ENCODE peak calls at places on chromosomes 16 and 17, in four cellular contexts. One of them, this sample, is unnamed.

GRCh38 chr17:36978810-36979584 is 30.2 kb downstream of the AATF start:
- DNase-seq in heart left ventricle: no peak
- DNase-seq in HL-60: no peak
- DNase-seq in dorsolateral prefrontal cortex: no peak
- DNase-seq in this sample: no peak

GRCh38 chr17:55770220-55770870 is 19.5 kb downstream of the PCTP start:
- DNase-seq in heart left ventricle: no peak
- DNase-seq in HL-60: no peak
- DNase-seq in dorsolateral prefrontal cortex: no peak
- DNase-seq in this sample: no peak

GRCh38 chr17:64214950-64215349 is 48.1 kb downstream of the TEX2 start:
- DNase-seq in heart left ventricle: no peak
- DNase-seq in HL-60: no peak
- DNase-seq in dorsolateral prefrontal cortex: no peak
- DNase-seq in this sample: no peak

GRCh38 chr17:77425791-77426641 is 285.2 kb downstream of the SEC14L1 start:
- DNase-seq in heart left ventricle: no peak
- DNase-seq in HL-60: no peak
- DNase-seq in dorsolateral prefrontal cortex: no peak
- DNase-seq in this sample: peak

GRCh38 chr16:65309294-65309850 is 187.5 kb upstream of the CDH11 start:
- DNase-seq in heart left ventricle: no peak
- DNase-seq in HL-60: no peak
- DNase-seq in dorsolateral prefrontal cortex: no peak
- DNase-seq in this sample: no peak

GRCh38 chr16:53950677-53951076 is 246.7 kb downstream of the FTO start:
- DNase-seq in heart left ventricle: no peak
- DNase-seq in HL-60: no peak
- DNase-seq in dorsolateral prefrontal cortex: no peak
- DNase-seq in this sample: no peak

GRCh38 chr17:601462-602303 is 113.0 kb downstream of the VPS53 start:
- DNase-seq in heart left ventricle: no peak
- DNase-seq in HL-60: no peak
- DNase-seq in dorsolateral prefrontal cortex: no peak
- DNase-seq in this sample: no peak

GRCh38 chr16:8628981-8629725 is 7.7 kb downstream of the METTL22 start:
- DNase-seq in heart left ventricle: no peak
- DNase-seq in HL-60: no peak
- DNase-seq in dorsolateral prefrontal cortex: no peak
- DNase-seq in this sample: no peak

GRCh38 chr17:9021985-9022552 is 759 bp downstream of the NTN1 start:
- DNase-seq in heart left ventricle: peak
- DNase-seq in HL-60: no peak
- DNase-seq in dorsolateral prefrontal cortex: no peak
- DNase-seq in this sample: no peak

GRCh38 chr17:51087072-51087757 is 33.5 kb downstream of the SPAG9 start:
- DNase-seq in heart left ventricle: no peak
- DNase-seq in HL-60: no peak
- DNase-seq in dorsolateral prefrontal cortex: no peak
- DNase-seq in this sample: no peak

GRCh38 chr16:70778901-70779309 is 22.1 kb downstream of the VAC14 start:
- DNase-seq in heart left ventricle: peak
- DNase-seq in HL-60: no peak
- DNase-seq in dorsolateral prefrontal cortex: peak
- DNase-seq in this sample: no peak

GRCh38 chr17:81247339-81247990 is 8.3 kb downstream of the NDUFAF8 start:
- DNase-seq in heart left ventricle: no peak
- DNase-seq in HL-60: no peak
- DNase-seq in dorsolateral prefrontal cortex: no peak
- DNase-seq in this sample: no peak

DNA sequence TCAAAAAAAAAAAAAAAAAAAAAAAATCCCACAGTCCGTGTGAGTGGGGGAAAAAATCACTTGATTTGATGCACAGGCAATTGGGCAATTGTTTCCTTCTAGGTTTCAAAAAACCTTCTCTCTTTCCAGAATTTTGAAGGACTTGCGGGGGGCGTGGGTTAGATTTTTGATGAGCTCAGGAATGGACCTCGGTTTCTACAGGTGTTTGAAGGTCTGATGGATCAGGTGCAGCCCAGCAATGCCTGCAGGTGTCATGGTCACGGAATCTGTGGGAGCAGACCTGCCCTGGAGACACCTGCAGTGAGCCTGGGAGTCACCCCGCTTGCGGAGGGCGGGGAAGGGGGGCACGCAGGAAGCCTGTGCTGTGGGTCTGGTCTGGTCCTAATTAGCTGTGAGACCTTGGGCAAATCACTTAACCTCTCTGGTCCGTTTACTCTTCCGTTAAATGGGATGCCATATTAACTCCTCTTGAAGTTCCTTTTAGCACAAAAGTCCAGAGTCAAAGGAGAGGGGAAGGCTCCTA is 174.2 kb downstream of the IRF8 start:
- DNase-seq in heart left ventricle: no peak
- DNase-seq in HL-60: no peak
- DNase-seq in dorsolateral prefrontal cortex: peak
- DNase-seq in this sample: no peak
- TF ChIP-seq CTCF in heart left ventricle: no peak
- TF ChIP-seq CTCF in HL-60: no peak
- TF ChIP-seq CTCF in dorsolateral prefrontal cortex: no peak
- TF ChIP-seq CTCF in this sample: peak

DNA sequence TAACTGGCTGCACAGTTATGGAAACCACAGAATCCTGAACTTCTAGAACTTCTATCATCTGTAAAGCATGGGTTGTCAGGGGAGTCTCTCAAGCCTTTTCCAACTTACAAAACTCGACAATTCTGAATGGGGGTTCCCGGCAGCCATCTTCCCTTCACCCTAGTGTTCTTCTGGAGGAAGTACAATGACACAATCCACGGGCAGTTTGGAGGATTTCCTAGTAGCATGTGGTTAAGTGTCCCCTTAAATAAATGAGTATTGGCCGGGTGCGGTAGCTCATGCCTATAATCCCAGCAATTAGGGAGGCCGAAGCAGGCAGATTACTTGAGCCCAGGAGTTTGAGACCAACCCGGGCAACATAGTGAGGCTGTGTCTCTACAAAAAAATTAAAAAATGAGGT is 2.1 kb downstream of the SLC16A6 start:
- DNase-seq in heart left ventricle: no peak
- DNase-seq in HL-60: peak
- DNase-seq in dorsolateral prefrontal cortex: no peak
- DNase-seq in this sample: peak
- TF ChIP-seq CTCF in heart left ventricle: no peak
- TF ChIP-seq CTCF in HL-60: no peak
- TF ChIP-seq CTCF in dorsolateral prefrontal cortex: no peak
- TF ChIP-seq CTCF in this sample: peak

DNA sequence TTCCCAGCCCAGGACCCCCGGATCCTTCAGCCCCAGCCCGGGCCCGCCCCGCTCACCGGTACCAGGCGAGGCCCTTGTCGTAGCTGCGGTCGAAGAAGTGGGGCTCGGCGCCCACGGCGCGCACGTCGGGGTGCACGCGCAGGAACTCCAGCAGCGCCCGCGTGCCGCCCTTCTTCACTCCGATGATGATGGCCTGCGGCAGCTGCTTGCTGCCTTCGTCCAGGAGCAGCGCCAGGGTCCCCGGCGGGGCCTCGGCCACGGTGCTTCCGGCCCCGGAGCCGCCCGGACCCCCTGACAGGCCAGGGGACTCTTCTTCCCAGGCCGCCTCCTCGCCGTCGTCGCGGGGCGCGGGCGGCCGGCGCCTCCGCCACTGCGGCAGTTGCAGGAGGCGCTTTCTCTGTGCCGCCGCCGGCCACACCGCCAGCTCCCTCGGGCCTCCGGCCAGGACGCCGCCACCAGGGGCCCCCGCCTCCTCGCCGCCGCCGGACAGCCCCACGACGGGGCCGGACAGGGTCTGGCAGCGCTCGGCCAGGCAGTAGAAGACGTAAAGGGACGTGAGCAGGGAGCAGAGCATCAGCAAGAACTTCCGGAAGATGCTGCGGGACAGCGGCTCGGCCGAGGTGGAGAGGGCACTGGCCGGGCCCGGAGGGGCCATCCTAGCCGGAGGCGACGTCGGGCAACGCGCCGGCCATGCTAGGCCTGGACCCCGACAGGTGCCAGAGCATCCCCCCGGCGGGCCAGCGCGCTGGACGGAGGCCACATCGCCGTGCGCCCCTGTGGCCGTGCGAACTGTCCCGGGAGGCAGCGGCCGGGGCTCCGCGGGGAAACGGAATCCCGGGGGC is 1.0 kb downstream of the HS3ST3A1 start:
- DNase-seq in heart left ventricle: no peak
- DNase-seq in HL-60: no peak
- DNase-seq in dorsolateral prefrontal cortex: no peak
- DNase-seq in this sample: no peak
- TF ChIP-seq CTCF in heart left ventricle: no peak
- TF ChIP-seq CTCF in HL-60: no peak
- TF ChIP-seq CTCF in dorsolateral prefrontal cortex: no peak
- TF ChIP-seq CTCF in this sample: no peak

GRCh38 chr16:25030420-25031131 is 15.4 kb upstream of the ARHGAP17 start:
- DNase-seq in heart left ventricle: no peak
- DNase-seq in HL-60: no peak
- DNase-seq in dorsolateral prefrontal cortex: no peak
- DNase-seq in this sample: no peak
- TF ChIP-seq CTCF in heart left ventricle: no peak
- TF ChIP-seq CTCF in HL-60: no peak
- TF ChIP-seq CTCF in dorsolateral prefrontal cortex: no peak
- TF ChIP-seq CTCF in this sample: no peak

GRCh38 chr16:56609463-56609921 is 1.1 kb downstream of the MT2A start:
- DNase-seq in heart left ventricle: peak
- DNase-seq in HL-60: no peak
- DNase-seq in dorsolateral prefrontal cortex: no peak
- DNase-seq in this sample: peak
- TF ChIP-seq CTCF in heart left ventricle: no peak
- TF ChIP-seq CTCF in HL-60: no peak
- TF ChIP-seq CTCF in dorsolateral prefrontal cortex: no peak
- TF ChIP-seq CTCF in this sample: no peak

DNA sequence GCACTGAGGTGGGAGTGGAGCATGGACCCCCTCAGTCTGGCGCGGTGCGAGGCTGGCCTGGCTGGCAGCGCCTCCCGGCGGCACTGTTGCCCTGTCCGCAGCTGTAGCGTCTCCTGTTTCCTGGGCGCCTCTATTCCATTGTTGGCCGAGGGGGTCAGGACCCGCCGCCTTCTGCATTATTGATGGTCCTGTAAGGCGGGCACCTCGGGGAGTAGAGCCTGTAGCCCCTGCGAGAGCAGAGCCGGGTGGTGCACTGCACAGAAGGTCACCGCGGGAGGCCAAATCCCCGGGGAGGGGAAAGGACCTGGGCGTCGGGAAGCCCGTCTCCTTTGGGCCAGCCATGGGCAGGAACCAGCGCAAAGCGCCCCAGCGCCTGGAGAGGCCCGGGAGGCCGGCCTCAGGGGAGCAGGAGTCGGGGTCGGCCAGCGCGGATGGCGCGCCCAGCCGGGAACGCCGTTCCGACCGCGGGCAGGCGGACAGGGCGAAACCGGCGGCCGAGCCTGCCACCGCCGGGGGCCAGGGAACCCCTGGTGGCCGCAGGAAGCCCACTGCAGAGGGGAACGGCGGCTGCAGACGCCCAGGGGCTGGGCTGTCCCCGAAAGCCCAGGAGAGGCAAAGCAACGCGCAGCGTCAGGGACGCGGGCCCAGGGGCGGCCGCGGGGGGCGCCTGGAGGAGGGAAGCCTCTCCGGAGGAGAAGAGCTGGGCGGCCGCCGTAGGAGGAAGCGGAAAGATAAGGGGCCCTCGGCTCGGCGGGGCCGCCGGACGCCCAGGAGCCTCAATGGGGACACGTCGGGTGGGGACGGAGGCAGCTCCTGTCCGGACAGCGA is at the start of gene MYO15B:
- DNase-seq in heart left ventricle: peak
- DNase-seq in HL-60: no peak
- DNase-seq in dorsolateral prefrontal cortex: peak
- DNase-seq in this sample: peak
- TF ChIP-seq CTCF in heart left ventricle: peak
- TF ChIP-seq CTCF in HL-60: no peak
- TF ChIP-seq CTCF in dorsolateral prefrontal cortex: no peak
- TF ChIP-seq CTCF in this sample: peak

DNA sequence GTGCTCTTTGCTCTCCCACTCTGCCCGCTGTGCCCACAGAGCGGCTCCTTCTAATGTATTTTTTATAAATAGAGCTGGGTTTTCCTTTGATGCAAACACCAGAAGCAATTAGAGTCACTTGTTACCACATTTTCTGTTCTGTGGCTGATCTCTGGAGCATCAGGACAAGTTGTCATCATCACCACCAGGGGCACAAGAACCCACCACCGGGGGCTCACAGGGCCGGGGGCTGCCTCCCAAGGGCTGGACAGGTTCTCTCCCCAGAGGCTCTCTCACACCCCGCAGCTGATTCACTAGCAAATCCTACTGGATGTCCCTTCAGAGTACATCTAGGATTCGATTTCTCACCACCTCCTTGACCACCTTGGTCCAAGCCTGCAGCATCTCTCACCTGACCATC is 18.5 kb downstream of the C16orf82 start:
- DNase-seq in heart left ventricle: no peak
- DNase-seq in HL-60: no peak
- DNase-seq in dorsolateral prefrontal cortex: no peak
- DNase-seq in this sample: no peak
- TF ChIP-seq CTCF in heart left ventricle: no peak
- TF ChIP-seq CTCF in HL-60: no peak
- TF ChIP-seq CTCF in dorsolateral prefrontal cortex: no peak
- TF ChIP-seq CTCF in this sample: no peak

DNA sequence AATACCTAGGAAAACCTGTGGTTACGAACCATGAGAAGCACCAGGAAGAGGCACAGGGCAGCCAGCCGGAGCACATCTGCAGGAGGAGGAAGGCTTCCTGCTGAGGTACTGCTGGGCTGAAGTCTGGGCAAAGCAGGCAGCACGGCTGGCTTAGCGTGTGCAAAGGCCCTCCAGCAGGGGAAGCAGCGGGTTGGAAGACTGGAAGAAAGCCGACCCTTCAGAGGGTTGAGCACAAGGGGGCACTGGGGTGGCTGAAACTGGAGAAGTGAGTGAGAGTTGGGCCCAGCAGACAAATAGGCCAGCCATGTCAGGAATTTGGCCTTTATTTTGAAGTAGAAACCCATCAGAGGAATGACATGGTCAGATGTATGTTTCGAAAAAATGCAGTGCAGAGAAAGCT is 12.1 kb upstream of the HSD3B7 start:
- DNase-seq in heart left ventricle: no peak
- DNase-seq in HL-60: no peak
- DNase-seq in dorsolateral prefrontal cortex: no peak
- DNase-seq in this sample: no peak
- TF ChIP-seq CTCF in heart left ventricle: no peak
- TF ChIP-seq CTCF in HL-60: no peak
- TF ChIP-seq CTCF in dorsolateral prefrontal cortex: no peak
- TF ChIP-seq CTCF in this sample: no peak

DNA sequence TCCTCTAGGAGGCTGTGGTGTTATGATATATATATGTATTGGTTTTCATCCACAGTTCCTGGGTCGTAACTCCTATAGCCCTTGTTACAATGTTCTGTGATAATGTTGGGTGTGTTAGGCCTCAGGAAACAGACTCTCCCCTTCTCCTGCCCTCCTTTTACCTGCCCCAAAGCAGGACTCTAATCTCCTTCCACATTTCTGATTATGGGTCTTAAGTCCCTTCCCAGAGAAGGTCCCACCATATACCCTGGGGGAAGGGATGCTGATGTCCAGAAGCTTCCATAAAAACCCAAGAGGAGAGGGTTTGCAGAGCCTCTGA is 450 bp upstream of the C1QBP start:
- DNase-seq in heart left ventricle: no peak
- DNase-seq in HL-60: no peak
- DNase-seq in dorsolateral prefrontal cortex: no peak
- DNase-seq in this sample: no peak
- TF ChIP-seq CTCF in heart left ventricle: no peak
- TF ChIP-seq CTCF in HL-60: no peak
- TF ChIP-seq CTCF in dorsolateral prefrontal cortex: peak
- TF ChIP-seq CTCF in this sample: peak